ENCODE peak calls at places on chromosomes 11 and 22, in ten cellular contexts. Z is right atrium auricular region; G is AG04450; C is sigmoid colon; T is psoas muscle; N is CD8-positive, alpha-beta memory T cell; B is brain microvascular endothelial cell; R is spleen; V is hepatocyte; U is dorsolateral prefrontal cortex. A is an unnamed sample.

GRCh38 chr11:3882671-3883070 is 27.2 kb downstream of the STIM1 start:
- DNase-seq in G (no peak), Z (no peak), R (no peak), B (no peak), C (no peak), U (no peak), T (no peak), V (no peak), N (no peak), A (no peak)

GRCh38 chr22:23325183-23325582 is 144.9 kb downstream of the BCR start:
- DNase-seq in R (no peak), N (no peak), Z (no peak), V (no peak), G (no peak), T (no peak), U (no peak), B (no peak), C (no peak), A (no peak)

GRCh38 chr11:11281626-11282025 is 71.4 kb downstream of the CSNK2A3 start:
- DNase-seq in R (no peak), T (no peak), B (no peak), U (no peak), V (no peak), Z (no peak), G (no peak), N (no peak), C (peak; percentile 51), A (no peak)

GRCh38 chr22:17381237-17381913 is 12.1 kb downstream of the CECR2 start:
- DNase-seq in G (no peak), T (no peak), U (no peak), C (no peak), R (no peak), V (peak; percentile 64), N (no peak), B (no peak), Z (no peak), A (no peak)

GRCh38 chr22:38788417-38788816 is 5.5 kb downstream of the DNAL4 start:
- DNase-seq in B (peak; percentile 83), R (no peak), T (no peak), C (peak; percentile 79), V (peak; percentile 64), U (no peak), G (peak; percentile 72), N (no peak), Z (peak; percentile 77), A (no peak)

GRCh38 chr11:123454060-123454651 is 24.1 kb downstream of the GRAMD1B start:
- DNase-seq in B (peak; percentile 9), V (no peak), T (no peak), G (no peak), U (no peak), N (no peak), C (no peak), Z (no peak), R (no peak), A (no peak)

GRCh38 chr11:131823772-131824171 is 453.4 kb downstream of the NTM start:
- DNase-seq in V (no peak), N (no peak), G (no peak), U (no peak), Z (no peak), R (no peak), C (no peak), B (no peak), T (no peak), A (no peak)

GRCh38 chr11:99371257-99371656 is 350.5 kb downstream of the CNTN5 start:
- DNase-seq in T (no peak), B (no peak), V (no peak), N (no peak), G (no peak), C (no peak), R (no peak), U (no peak), Z (no peak), A (no peak)

GRCh38 chr22:25622011-25622410 is 57.5 kb downstream of the GRK3 start:
- DNase-seq in U (no peak), T (no peak), G (no peak), R (no peak), B (no peak), Z (no peak), N (no peak), V (no peak), C (no peak), A (no peak)

GRCh38 chr11:469684-470667 is 19.9 kb downstream of the PTDSS2 start:
- DNase-seq in U (peak; percentile 86), R (peak; percentile 76), N (no peak), Z (peak; percentile 80), T (peak; percentile 52), G (peak; percentile 50), C (peak; percentile 89), B (peak; percentile 54), V (peak; percentile 91), A (no peak)

GRCh38 chr22:37633082-37633692 is 6.3 kb upstream of the SH3BP1 start:
- DNase-seq in R (peak; percentile 88), G (no peak), Z (no peak), N (peak; percentile 44), U (no peak), T (no peak), V (no peak), B (no peak), C (no peak), A (no peak)

GRCh38 chr11:34040571-34040970 is 11.0 kb upstream of the CAPRIN1 start:
- DNase-seq in R (no peak), C (no peak), V (no peak), T (no peak), Z (no peak), N (no peak), G (no peak), B (no peak), U (no peak), A (no peak)

GRCh38 chr22:42939451-42939881 is 75.5 kb downstream of the PACSIN2 start:
- DNase-seq in N (no peak), T (no peak), G (no peak), B (no peak), V (no peak), R (no peak), U (no peak), Z (no peak), C (no peak), A (peak; percentile 86)

GRCh38 chr22:27420817-27421361 is 380.7 kb downstream of the MN1 start:
- DNase-seq in U (peak; percentile 40), N (no peak), V (peak; percentile 60), B (peak; percentile 93), C (peak; percentile 93), T (peak; percentile 84), R (peak; percentile 24), Z (peak; percentile 96), G (peak; percentile 85), A (no peak)

GRCh38 chr11:12016246-12016645 is 7.8 kb upstream of the DKK3 start:
- DNase-seq in V (no peak), U (no peak), B (no peak), G (no peak), Z (no peak), C (no peak), R (no peak), T (no peak), N (no peak), A (no peak)

GRCh38 chr11:70498976-70499801 is 100.9 kb downstream of the CTTN start:
- DNase-seq in B (no peak), Z (no peak), R (peak; percentile 51), N (no peak), C (peak; percentile 44), V (no peak), U (peak; percentile 24), T (peak; percentile 39), G (no peak), A (no peak)

GRCh38 chr11:114269498-114269897 is 26.7 kb upstream of the NNMT start:
- DNase-seq in T (no peak), V (no peak), G (no peak), N (no peak), B (no peak), U (no peak), Z (peak; percentile 18), R (no peak), C (no peak), A (no peak)
- H3K27ac ChIP-seq in T (no peak overlapping the region), V (no peak overlapping the region), G (no peak overlapping the region), N (no peak overlapping the region), B (no peak overlapping the region), U (no peak overlapping the region), Z (no peak overlapping the region), R (no peak overlapping the region), C (no peak overlapping the region), A (no peak overlapping the region)

DNA sequence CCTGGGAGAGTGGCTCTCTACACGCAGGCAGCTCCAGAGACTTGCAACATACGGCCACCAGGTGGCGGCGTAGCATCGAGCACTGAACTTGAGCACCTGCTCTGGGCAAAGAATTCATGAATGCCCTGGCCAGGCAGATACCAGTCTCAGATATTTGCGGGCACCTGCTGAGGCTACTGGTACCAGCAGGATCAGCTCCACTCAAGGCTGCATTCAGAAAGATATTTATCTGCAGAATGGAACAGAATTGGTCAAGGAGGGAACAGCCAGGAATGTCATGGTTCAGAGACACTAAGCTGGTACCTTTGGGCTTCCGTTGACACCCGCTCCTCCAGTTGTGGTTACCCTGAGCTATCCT is 10.8 kb upstream of the CCDC86 start:
- DNase-seq in B (peak; percentile 71), U (peak; percentile 91), T (peak; percentile 89), R (peak; percentile 94), G (peak; percentile 46), Z (peak; percentile 88), C (peak; percentile 87), N (peak; percentile 71), V (peak; percentile 87), A (peak; percentile 91)
- H3K4me3 ChIP-seq in B (no peak overlapping the region), U (peak overlapping the region; percentile 18), T (no peak overlapping the region), R (no peak overlapping the region), G (no peak overlapping the region), Z (no peak overlapping the region), C (no peak overlapping the region), N (no peak overlapping the region), V (no peak overlapping the region), A (no peak overlapping the region)

DNA sequence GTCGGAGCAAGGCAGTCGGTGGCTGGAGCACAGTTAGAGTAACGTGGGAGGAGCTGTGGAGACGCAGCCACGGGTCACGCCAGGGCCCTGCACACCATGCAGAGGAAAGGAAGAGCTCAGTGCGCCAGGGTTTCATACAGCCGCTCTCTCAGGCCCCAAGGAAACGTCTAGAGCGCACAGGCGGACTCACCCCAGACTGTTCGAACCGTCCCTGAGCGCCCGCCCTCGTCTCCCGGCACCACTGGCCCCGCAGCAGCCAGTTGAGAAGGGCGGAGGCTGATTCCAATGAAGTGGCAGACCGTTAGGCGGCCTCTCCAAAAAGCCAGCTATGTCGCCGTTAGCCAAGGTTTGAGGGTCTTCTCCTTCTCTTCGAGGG is 483 bp upstream of the HYLS1 start:
- DNase-seq in V (no peak), G (no peak), Z (peak; percentile 64), B (peak; percentile 11), R (peak; percentile 88), U (peak; percentile 52), T (peak; percentile 72), N (peak; percentile 38), C (peak; percentile 74), A (peak; percentile 73)
- H3K27ac ChIP-seq in V (peak overlapping the region; percentile 89), G (peak overlapping the region; percentile 75), Z (peak overlapping the region; percentile 97), B (peak overlapping the region; percentile 13), R (peak overlapping the region; percentile 15), U (peak overlapping the region; percentile 98), T (peak overlapping the region; percentile 93), N (peak overlapping the region; percentile 72), C (peak overlapping the region; percentile 96), A (no peak overlapping the region)

DNA sequence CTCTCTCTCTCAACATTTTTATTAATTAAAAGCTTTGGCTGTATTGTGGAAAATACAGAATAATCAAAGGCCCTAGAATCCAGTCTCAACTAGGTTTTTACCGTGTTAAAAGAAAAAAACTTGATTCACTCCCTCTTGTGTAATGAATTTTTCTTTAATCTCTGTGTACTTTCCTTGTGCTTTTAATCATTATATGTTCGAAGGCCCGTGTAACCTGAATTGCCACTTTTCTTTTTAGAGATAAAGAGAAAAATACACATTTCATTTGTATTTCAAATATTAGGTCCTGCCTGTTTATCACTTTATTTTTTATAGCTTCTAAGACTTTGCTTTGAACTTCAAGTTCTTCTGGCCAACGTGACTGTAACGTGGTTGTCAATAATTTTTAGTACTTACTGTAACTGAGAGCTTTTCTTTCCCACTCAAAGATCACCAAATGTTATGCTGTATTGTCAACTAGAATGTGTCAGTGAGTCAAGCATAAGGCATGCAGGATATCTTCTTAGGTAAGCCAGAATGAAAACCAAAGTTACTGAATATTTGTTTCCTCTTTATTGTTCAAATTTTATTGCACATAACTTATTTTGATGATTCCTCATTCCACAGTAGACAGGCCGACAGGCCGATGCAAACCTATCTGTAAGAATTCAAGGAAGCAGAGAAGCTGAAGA is 23.3 kb upstream of the FAR1 start:
- DNase-seq in N (no peak), B (no peak), Z (no peak), C (no peak), U (no peak), R (no peak), V (peak; percentile 11), G (no peak), T (no peak), A (no peak)
- H3K4me3 ChIP-seq in N (no peak overlapping the region), B (no peak overlapping the region), Z (no peak overlapping the region), C (no peak overlapping the region), U (no peak overlapping the region), R (no peak overlapping the region), V (no peak overlapping the region), G (no peak overlapping the region), T (no peak overlapping the region), A (no peak overlapping the region)